ENCODE peak calls at places on chromosomes 6 and 20, in nine cellular contexts. C is IMR-90, A is AG04450, N is GM12865, L is cardiac fibroblast, Q is ovary, I is fibroblast of lung, X is keratinocyte, H is AG10803. G is an unnamed sample.

GRCh38 chr6:97586344-97586743 is 303.3 kb upstream of the MMS22L start:
- DNase-seq in H (peak; percentile 46), N (peak; percentile 24), C (peak; percentile 49), Q (no peak), L (peak; percentile 1), X (no peak), I (peak; percentile 43), A (peak; percentile 7), G (peak; percentile 1)

GRCh38 chr6:140850438-140850837 is 1282.3 kb upstream of the GJE1 start:
- DNase-seq in C (peak; percentile 70), X (no peak), H (peak; percentile 26), L (peak; percentile 47), N (no peak), A (no peak), Q (no peak), I (peak; percentile 49), G (peak; percentile 72)

GRCh38 chr20:35661908-35662307 is 2.8 kb downstream of the CPNE1 start:
- DNase-seq in H (no peak), N (no peak), L (no peak), X (no peak), Q (no peak), C (no peak), A (no peak), I (no peak), G (no peak)

GRCh38 chr6:145731432-145731831 is 3.9 kb downstream of the EPM2A start:
- DNase-seq in L (peak; percentile 27), H (peak; percentile 38), I (no peak), N (no peak), Q (no peak), X (no peak), C (no peak), A (no peak), G (peak; percentile 46)

GRCh38 chr6:146898069-146898887 is 299.5 kb downstream of the ADGB start:
- DNase-seq in C (no peak), L (no peak), A (no peak), Q (no peak), N (no peak), H (no peak), I (no peak), X (no peak), G (no peak)

GRCh38 chr6:108797951-108798671 is 50.1 kb upstream of the ARMC2 start:
- DNase-seq in H (no peak), Q (no peak), X (no peak), A (no peak), L (no peak), N (no peak), C (peak; percentile 40), I (no peak), G (no peak)

GRCh38 chr6:87718662-87719433 is 16.8 kb upstream of the AKIRIN2 start:
- DNase-seq in A (no peak), X (no peak), N (no peak), L (peak; percentile 50), I (peak; percentile 43), C (peak; percentile 51), H (peak; percentile 35), Q (no peak), G (peak; percentile 41)

GRCh38 chr20:1451092-1451491 is 15.6 kb downstream of the NSFL1C start:
- DNase-seq in C (no peak), A (no peak), Q (no peak), I (peak; percentile 25), H (no peak), L (no peak), X (no peak), N (no peak), G (no peak)

GRCh38 chr20:48198951-48199431 is 413.7 kb upstream of the SULF2 start:
- DNase-seq in I (no peak), A (no peak), X (no peak), H (peak; percentile 69), C (no peak), Q (no peak), L (peak; percentile 37), N (no peak), G (no peak)

GRCh38 chr6:143743256-143744166 is 65.7 kb downstream of the PHACTR2 start:
- DNase-seq in C (peak; percentile 45), L (peak; percentile 54), Q (peak; percentile 51), H (peak; percentile 57), I (peak; percentile 44), A (peak; percentile 21), X (no peak), N (no peak), G (peak; percentile 65)

GRCh38 chr20:53157443-53158408 is 185.6 kb downstream of the TSHZ2 start:
- DNase-seq in X (no peak), C (peak; percentile 53), Q (peak; percentile 48), A (peak; percentile 1), H (peak; percentile 23), N (peak; percentile 85), I (peak; percentile 52), L (peak; percentile 56), G (peak; percentile 43)

GRCh38 chr6:157944983-157945931 is 36.4 kb upstream of the SYNJ2 start:
- DNase-seq in H (no peak), Q (no peak), C (peak; percentile 71), A (no peak), L (no peak), X (no peak), I (peak; percentile 70), N (no peak), G (no peak)

GRCh38 chr6:51788121-51788520 is 299.3 kb downstream of the PKHD1 start:
- DNase-seq in Q (no peak), X (no peak), N (no peak), H (no peak), C (no peak), L (no peak), I (no peak), A (no peak), G (no peak)

GRCh38 chr20:44182135-44182765 is 4.7 kb downstream of the JPH2 start:
- DNase-seq in Q (no peak), X (no peak), N (no peak), A (no peak), I (no peak), L (no peak), C (no peak), H (no peak), G (no peak)
- H3K4me3 ChIP-seq in Q (no peak overlapping the region), X (no peak overlapping the region), N (no peak overlapping the region), A (no peak overlapping the region), I (no peak overlapping the region), L (no peak overlapping the region), C (no peak overlapping the region), H (no peak overlapping the region), G (no peak overlapping the region)

GRCh38 chr6:31252625-31253024 is 19.3 kb downstream of the HLA-C start:
- DNase-seq in L (no peak), C (no peak), Q (no peak), N (no peak), I (no peak), H (no peak), A (no peak), X (no peak), G (no peak)
- TF ChIP-seq CTCF in L (no peak), C (no peak), Q (no peak), N (no peak), I (no peak), H (no peak), A (no peak), X (no peak), G (no peak)

DNA sequence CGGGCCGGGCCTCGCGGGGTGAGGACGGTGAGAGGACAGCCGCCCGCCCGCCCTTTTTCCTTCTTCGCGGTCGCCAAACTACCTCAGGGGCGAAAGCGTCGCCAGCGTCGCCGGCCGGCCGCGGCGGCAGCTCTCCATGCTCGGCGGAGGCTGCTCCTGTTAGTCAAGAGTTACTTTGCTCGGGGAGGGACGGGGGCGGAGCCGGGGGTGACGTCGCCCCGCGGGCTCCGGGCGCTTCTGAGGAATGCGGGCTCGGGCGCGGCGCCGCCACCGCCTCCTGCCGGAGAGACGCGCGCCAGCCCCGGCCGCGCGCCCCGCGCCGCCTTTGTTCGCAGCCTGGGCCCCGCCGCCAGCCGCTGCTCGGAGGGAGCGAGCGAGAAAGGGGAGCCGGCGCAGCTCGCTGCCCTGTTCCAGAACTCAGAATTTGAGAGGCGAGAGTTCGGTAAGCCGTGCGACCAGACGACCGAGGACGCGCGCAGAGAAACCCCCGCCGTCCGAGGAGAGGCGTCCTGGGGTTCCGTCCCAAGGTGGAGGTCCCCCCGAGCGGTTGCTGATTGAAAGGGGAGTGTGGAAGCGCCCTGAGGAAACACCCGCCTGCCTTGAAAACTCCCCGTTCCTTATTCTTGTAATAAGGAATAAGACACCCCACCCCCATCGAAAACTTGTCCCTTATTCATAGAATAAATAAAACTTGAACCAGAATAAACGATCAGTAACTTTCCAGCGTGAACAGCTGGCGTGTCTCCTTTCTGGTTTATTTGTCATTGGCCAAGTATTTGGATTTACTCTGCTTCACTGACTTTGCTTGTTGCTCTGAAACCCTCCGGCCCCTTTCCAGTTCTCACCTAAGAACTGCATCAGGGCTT is at the start of gene PTPRK:
- DNase-seq in C (peak; percentile 91), A (peak; percentile 68), X (no peak), Q (peak; percentile 96), I (peak; percentile 91), H (peak; percentile 91), N (peak; percentile 87), L (peak; percentile 95), G (peak; percentile 88)
- H3K4me3 ChIP-seq in C (peak within 1 kb of the TSS; percentile 93), A (peak within 1 kb of the TSS; percentile 89), X (peak within 1 kb of the TSS; percentile 73), Q (peak within 1 kb of the TSS; percentile 75), I (peak within 1 kb of the TSS; percentile 94), H (peak within 1 kb of the TSS; percentile 91), N (peak within 1 kb of the TSS; percentile 68), L (peak within 1 kb of the TSS; percentile 87), G (peak within 1 kb of the TSS; percentile 98)

GRCh38 chr6:120826253-120826652 is 508.0 kb downstream of the TBC1D32 start:
- DNase-seq in I (peak; percentile 1), L (peak; percentile 3), A (no peak), Q (no peak), C (no peak), X (no peak), H (no peak), N (peak; percentile 14), G (no peak)
- TF ChIP-seq CTCF in I (peak; percentile 33), L (peak; percentile 36), A (no peak), Q (no peak), C (no peak), X (peak; percentile 62), H (peak; percentile 23), N (peak; percentile 43), G (no peak)

GRCh38 chr6:24936641-24937317 is 1.0 kb upstream of the RIPOR2 start:
- DNase-seq in I (no peak), L (no peak), H (no peak), A (no peak), Q (no peak), C (peak; percentile 58), N (peak; percentile 94), X (no peak), G (no peak)
- H3K4me3 ChIP-seq in I (no peak overlapping the region), L (no peak overlapping the region), H (no peak overlapping the region), A (no peak overlapping the region), Q (no peak overlapping the region), C (no peak overlapping the region), N (peak overlapping the region; percentile 90), X (no peak overlapping the region), G (no peak overlapping the region)

DNA sequence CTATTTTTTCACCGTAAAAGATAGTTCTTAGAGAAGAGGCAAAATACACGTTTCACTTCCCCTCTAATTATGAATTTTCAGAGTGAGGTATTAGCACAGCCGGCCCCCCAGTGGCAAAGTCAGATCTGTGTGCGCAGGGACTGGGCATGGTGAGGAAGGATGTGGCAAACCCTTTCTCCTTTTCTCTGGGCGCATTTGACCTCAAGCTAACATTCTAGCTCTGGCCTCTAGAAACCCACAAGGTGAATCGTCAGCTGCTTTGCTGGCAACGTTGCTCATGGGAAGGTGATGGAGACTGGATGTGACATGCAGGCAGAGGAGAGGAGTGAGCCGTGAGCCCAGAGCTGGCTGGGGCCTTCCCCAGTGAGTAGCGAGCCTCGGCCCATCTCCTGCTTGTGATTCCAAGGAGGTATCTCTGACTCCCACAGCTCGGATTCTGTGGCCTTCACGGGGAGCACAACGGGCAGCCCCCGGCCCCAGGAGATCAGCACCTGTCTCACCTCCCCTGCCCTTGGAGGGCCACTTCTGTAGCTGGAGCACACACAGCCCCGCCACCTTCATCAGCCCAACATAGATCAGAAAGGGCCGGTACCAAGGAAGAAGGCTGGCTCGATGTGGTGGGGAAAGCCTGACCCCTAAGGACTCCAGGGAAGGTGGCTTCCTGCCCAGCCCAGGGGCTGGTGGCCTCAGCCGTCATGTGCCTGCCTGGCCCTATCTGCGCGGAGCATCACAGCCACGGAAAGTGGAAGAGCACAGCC is 152.8 kb downstream of the TAF4 start:
- DNase-seq in C (no peak), L (no peak), X (no peak), N (peak; percentile 62), Q (no peak), H (no peak), A (no peak), I (no peak), G (no peak)
- TF ChIP-seq CTCF in C (no peak), L (no peak), X (no peak), N (no peak), Q (no peak), H (no peak), A (no peak), I (no peak), G (no peak)

G was measured in fibroblast of the aortic adventitia.